ENCODE peak calls at places on chromosome 15, in six cellular contexts. I is OCI-LY7; B is CD4-positive, alpha-beta memory T cell; N is WERI-Rb-1; U is hepatocyte; O is gastrocnemius medialis. K is an unnamed sample.

GRCh38 chr15:63461230-63461629 is 43.2 kb upstream of the USP3 start:
- DNase-seq in I (no peak), B (no peak), N (no peak), U (peak; percentile 67), O (no peak), K (no peak)

GRCh38 chr15:41806291-41807181 is 21.4 kb upstream of the JMJD7 start:
- DNase-seq in I (no peak), B (no peak), N (peak; percentile 49), U (no peak), O (no peak), K (no peak)

GRCh38 chr15:69324031-69324430 is 25.3 kb downstream of the PAQR5 start:
- DNase-seq in I (no peak), B (no peak), N (no peak), U (peak; percentile 29), O (no peak), K (no peak)

GRCh38 chr15:98865397-98866339 is 141.9 kb downstream of the PGPEP1L start:
- DNase-seq in I (peak; percentile 82), B (peak; percentile 66), N (peak; percentile 74), U (no peak), O (peak; percentile 57), K (no peak)

GRCh38 chr15:60695713-60696522 is 217.0 kb upstream of the ICE2 start:
- DNase-seq in I (no peak), B (peak; percentile 18), N (no peak), U (no peak), O (no peak), K (no peak)

GRCh38 chr15:32855942-32856341 is 138.1 kb downstream of the GREM1 start:
- DNase-seq in I (no peak), B (no peak), N (no peak), U (peak; percentile 53), O (no peak), K (no peak)

GRCh38 chr15:88932875-88933330 is 19.7 kb upstream of the MFGE8 start:
- DNase-seq in I (no peak), B (no peak), N (no peak), U (no peak), O (no peak), K (no peak)

GRCh38 chr15:23438816-23439466 is 8.1 kb downstream of the GOLGA6L2 start:
- DNase-seq in I (no peak), B (no peak), N (no peak), U (no peak), O (no peak), K (no peak)

GRCh38 chr15:42032376-42033213 is 11.8 kb upstream of the PLA2G4E start:
- DNase-seq in I (no peak), B (no peak), N (no peak), U (no peak), O (no peak), K (no peak)

GRCh38 chr15:75335705-75336355 is at the start of gene COMMD4:
- DNase-seq in I (peak; percentile 95), B (peak; percentile 59), N (peak; percentile 98), U (peak; percentile 97), O (peak; percentile 92), K (peak; percentile 56)

GRCh38 chr15:96333194-96334016 is 2.9 kb downstream of the NR2F2 start:
- DNase-seq in I (no peak), B (no peak), N (no peak), U (peak; percentile 54), O (no peak), K (no peak)

GRCh38 chr15:38611228-38611627 is 46.6 kb upstream of the RASGRP1 start:
- DNase-seq in I (no peak), B (peak; percentile 24), N (no peak), U (no peak), O (no peak), K (no peak)

GRCh38 chr15:63395730-63396545 is 14.3 kb upstream of the CA12 start:
- DNase-seq in I (no peak), B (no peak), N (no peak), U (no peak), O (no peak), K (no peak)

GRCh38 chr15:52785672-52786406 is 4.3 kb downstream of the ONECUT1 start:
- DNase-seq in I (no peak), B (no peak), N (no peak), U (no peak), O (no peak), K (no peak)
- H3K9me3 ChIP-seq in I (no peaks in the 10 kb centered on the region), B (no peaks in the 10 kb centered on the region), N (peaks cover 4% of the 10 kb centered on the region), U (no peaks in the 10 kb centered on the region), O (no peaks in the 10 kb centered on the region), K (no peaks in the 10 kb centered on the region)

DNA sequence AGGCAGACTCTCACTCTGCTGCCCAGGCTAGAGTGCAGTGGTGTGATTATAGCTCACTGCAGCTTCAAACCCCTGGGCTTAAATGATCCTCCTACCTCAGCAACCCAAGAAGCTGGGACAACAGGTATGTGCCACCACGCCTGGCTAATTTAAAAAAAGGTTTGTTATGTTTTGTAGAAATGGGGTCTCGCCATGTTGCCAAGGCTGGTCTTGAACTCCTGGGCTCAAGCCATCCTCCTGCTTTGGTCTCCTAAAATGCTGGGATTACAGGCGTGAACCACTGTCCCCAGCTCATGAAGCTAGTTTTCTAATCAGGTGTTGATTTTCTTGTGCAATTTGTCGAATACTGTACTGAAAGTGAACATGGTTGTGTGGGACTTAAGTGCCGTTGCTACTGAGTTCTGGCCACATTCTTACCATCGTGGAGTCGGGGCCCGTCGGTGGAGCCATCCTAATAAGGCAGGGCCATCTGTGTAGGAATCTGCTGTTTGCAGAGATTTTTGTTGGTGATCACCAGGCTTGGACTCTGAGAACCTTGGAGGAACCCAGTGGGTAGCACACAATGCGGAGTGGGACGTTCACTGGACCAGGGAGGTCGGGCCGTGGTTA is 193.2 kb downstream of the GOLGA6L6 start:
- DNase-seq in I (no peak), B (no peak), N (no peak), U (peak; percentile 19), O (no peak), K (no peak)
- H3K9me3 ChIP-seq in I (no peaks in the 10 kb centered on the region), B (no peaks in the 10 kb centered on the region), N (peaks cover 18% of the 10 kb centered on the region), U (peaks cover 65% of the 10 kb centered on the region), O (no peaks in the 10 kb centered on the region), K (no peaks in the 10 kb centered on the region)

DNA sequence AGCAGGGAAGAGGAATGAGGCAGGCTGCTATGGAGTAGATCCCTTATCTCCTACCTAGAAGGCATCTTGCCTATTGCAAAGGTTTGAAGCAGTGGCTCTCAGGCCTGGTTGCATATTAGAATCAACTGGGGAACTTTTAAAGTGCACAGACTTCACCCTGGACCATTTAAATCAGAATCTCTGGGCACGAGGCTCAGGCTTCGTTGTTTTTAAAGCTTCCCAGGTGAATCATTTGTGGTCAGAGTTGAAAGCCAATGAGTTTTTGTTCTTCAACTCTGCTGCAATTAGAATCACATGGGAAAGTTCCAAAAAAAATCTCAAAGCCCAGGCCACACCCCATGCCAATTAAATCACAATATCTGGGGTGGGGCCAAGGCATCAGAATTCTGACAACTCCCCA is 773.1 kb downstream of the AGBL1 start:
- DNase-seq in I (no peak), B (no peak), N (no peak), U (no peak), O (no peak), K (no peak)
- H3K9me3 ChIP-seq in I (no peaks in the 10 kb centered on the region), B (no peaks in the 10 kb centered on the region), N (no peaks in the 10 kb centered on the region), U (no peaks in the 10 kb centered on the region), O (no peaks in the 10 kb centered on the region), K (no peaks in the 10 kb centered on the region)

GRCh38 chr15:35279811-35280210 is 194.7 kb upstream of the NANOGP8 start:
- DNase-seq in I (no peak), B (no peak), N (no peak), U (no peak), O (no peak), K (no peak)
- H3K9me3 ChIP-seq in I (no peaks in the 10 kb centered on the region), B (no peaks in the 10 kb centered on the region), N (peaks cover 8% of the 10 kb centered on the region), U (peaks cover 9% of the 10 kb centered on the region), O (no peaks in the 10 kb centered on the region), K (no peaks in the 10 kb centered on the region)

DNA sequence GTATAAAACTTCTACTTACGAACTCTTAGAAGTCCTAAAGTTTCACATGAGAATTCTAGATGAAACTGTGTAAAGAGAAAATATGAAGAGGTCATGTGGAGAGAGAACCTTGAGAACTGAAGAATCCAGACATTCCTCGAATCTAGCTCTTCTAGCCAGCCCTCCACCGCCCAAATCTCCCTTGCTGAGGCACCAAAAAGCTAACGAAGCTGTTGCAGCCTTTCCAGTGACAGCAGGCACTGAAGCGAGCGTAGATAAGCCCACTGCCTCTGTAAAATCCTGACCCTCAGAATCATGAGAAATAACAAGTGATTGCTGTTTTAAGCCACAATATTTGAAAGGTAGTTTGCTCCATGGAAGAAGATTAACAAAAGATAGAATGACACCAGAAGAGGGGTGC is 134.0 kb downstream of the GOLGA6L6 start:
- DNase-seq in I (no peak), B (no peak), N (no peak), U (no peak), O (no peak), K (no peak)
- H3K9me3 ChIP-seq in I (peaks cover 13% of the 10 kb centered on the region), B (no peaks in the 10 kb centered on the region), N (peaks cover 10% of the 10 kb centered on the region), U (peaks cover 37% of the 10 kb centered on the region), O (no peaks in the 10 kb centered on the region), K (peaks cover 3% of the 10 kb centered on the region)

GRCh38 chr15:94780108-94780507 is 548.7 kb downstream of the MCTP2 start:
- DNase-seq in I (no peak), B (no peak), N (no peak), U (no peak), O (no peak), K (no peak)
- H3K9me3 ChIP-seq in I (no peaks in the 10 kb centered on the region), B (no peaks in the 10 kb centered on the region), N (no peaks in the 10 kb centered on the region), U (no peaks in the 10 kb centered on the region), O (no peaks in the 10 kb centered on the region), K (no peaks in the 10 kb centered on the region)

GRCh38 chr15:47839233-47839867 is 122.0 kb downstream of the SEMA6D start:
- DNase-seq in I (no peak), B (no peak), N (no peak), U (no peak), O (no peak), K (no peak)
- H3K9me3 ChIP-seq in I (no peaks in the 10 kb centered on the region), B (no peaks in the 10 kb centered on the region), N (peaks cover 15% of the 10 kb centered on the region), U (no peaks in the 10 kb centered on the region), O (no peaks in the 10 kb centered on the region), K (no peaks in the 10 kb centered on the region)

DNA sequence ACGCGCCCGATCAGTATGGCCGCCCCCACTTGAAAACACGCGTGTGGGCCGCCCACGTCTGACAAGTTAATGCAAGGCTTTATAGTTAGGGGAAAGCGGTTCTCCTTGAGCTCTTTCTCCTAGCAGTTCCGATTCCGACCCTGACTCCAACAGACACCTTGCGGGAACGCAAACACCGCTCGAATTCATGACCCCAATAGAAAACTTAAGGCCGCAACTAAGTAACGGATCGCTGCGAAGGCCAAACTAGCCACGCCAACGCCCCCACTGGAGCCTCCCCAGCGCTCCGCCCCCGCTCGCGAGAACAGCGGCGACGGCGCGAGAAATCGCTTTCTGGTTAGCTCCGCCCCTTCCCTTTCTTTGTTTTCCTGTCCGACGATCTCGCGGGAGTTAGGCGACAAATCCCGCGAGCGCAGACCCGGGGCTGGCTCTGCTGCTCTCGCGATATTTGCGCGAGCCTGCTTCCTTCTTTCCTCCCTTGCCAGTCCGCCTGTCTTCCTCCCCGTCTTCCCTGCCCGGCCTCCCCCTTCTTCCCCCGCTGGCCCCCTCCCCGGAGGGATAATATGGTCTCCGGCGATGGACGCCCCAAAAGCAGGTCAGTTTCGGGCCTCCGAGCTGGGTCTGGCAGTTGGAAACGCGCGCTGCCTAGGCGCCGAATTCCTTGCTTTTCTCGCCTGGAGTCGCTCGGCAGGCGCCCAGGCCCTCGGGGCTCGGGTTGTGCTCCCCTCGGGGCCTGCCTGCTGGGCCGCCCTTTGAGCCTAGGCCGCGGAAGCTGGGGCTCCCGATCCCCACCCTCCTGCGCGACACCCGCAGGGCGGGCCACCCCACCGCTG is at the start of gene IREB2:
- DNase-seq in I (peak; percentile 99), B (peak; percentile 99), N (peak; percentile 97), U (peak; percentile 100), O (peak; percentile 96), K (peak; percentile 94)
- H3K9me3 ChIP-seq in I (no peaks in the 10 kb centered on the region), B (no peaks in the 10 kb centered on the region), N (no peaks in the 10 kb centered on the region), U (no peaks in the 10 kb centered on the region), O (no peaks in the 10 kb centered on the region), K (no peaks in the 10 kb centered on the region)

GRCh38 chr15:100204211-100204610 is 137.6 kb downstream of the ADAMTS17 start:
- DNase-seq in I (no peak), B (no peak), N (no peak), U (no peak), O (no peak), K (no peak)
- H3K9me3 ChIP-seq in I (no peaks in the 10 kb centered on the region), B (no peaks in the 10 kb centered on the region), N (peaks cover 5% of the 10 kb centered on the region), U (no peaks in the 10 kb centered on the region), O (no peaks in the 10 kb centered on the region), K (no peaks in the 10 kb centered on the region)

K was measured in Panc1.